ENCODE peak calls at places on chromosomes 13 and 19, in seven cellular contexts. One of them, this sample, is unnamed.

GRCh38 chr19:3463039-3463958 is 17.0 kb downstream of the SMIM24 start:
- DNase-seq in esophagus squamous epithelium: no peak
- DNase-seq in A549: no peak
- DNase-seq in left ventricle myocardium inferior: no peak
- DNase-seq in mammary epithelial cell: no peak
- DNase-seq in kidney epithelial cell: no peak
- DNase-seq in lower lobe of right lung: no peak
- DNase-seq in this sample: no peak

GRCh38 chr13:32905063-32905863 is 111.0 kb upstream of the KL start:
- DNase-seq in esophagus squamous epithelium: no peak
- DNase-seq in A549: no peak
- DNase-seq in left ventricle myocardium inferior: no peak
- DNase-seq in mammary epithelial cell: peak; percentile 33
- DNase-seq in kidney epithelial cell: no peak
- DNase-seq in lower lobe of right lung: no peak
- DNase-seq in this sample: no peak

GRCh38 chr13:102402292-102402691 is 444 bp upstream of the FGF14 start:
- DNase-seq in esophagus squamous epithelium: no peak
- DNase-seq in A549: no peak
- DNase-seq in left ventricle myocardium inferior: peak; percentile 16
- DNase-seq in mammary epithelial cell: no peak
- DNase-seq in kidney epithelial cell: peak; percentile 14
- DNase-seq in lower lobe of right lung: no peak
- DNase-seq in this sample: no peak

GRCh38 chr13:22915442-22916082 is 265.2 kb upstream of the SGCG start:
- DNase-seq in esophagus squamous epithelium: no peak
- DNase-seq in A549: peak; percentile 3
- DNase-seq in left ventricle myocardium inferior: peak; percentile 38
- DNase-seq in mammary epithelial cell: peak; percentile 3
- DNase-seq in kidney epithelial cell: peak; percentile 5
- DNase-seq in lower lobe of right lung: peak; percentile 59
- DNase-seq in this sample: no peak

GRCh38 chr19:56137405-56137804 is 3.7 kb upstream of the ZNF444 start:
- DNase-seq in esophagus squamous epithelium: no peak
- DNase-seq in A549: no peak
- DNase-seq in left ventricle myocardium inferior: no peak
- DNase-seq in mammary epithelial cell: no peak
- DNase-seq in kidney epithelial cell: no peak
- DNase-seq in lower lobe of right lung: peak; percentile 81
- DNase-seq in this sample: no peak

GRCh38 chr19:2663920-2664571 is 38.4 kb downstream of the GNG7 start:
- DNase-seq in esophagus squamous epithelium: no peak
- DNase-seq in A549: no peak
- DNase-seq in left ventricle myocardium inferior: peak; percentile 84
- DNase-seq in mammary epithelial cell: no peak
- DNase-seq in kidney epithelial cell: no peak
- DNase-seq in lower lobe of right lung: no peak
- DNase-seq in this sample: no peak

GRCh38 chr13:95643814-95644598 is 500 bp downstream of the DZIP1 start:
- DNase-seq in esophagus squamous epithelium: no peak
- DNase-seq in A549: peak; percentile 10
- DNase-seq in left ventricle myocardium inferior: peak; percentile 18
- DNase-seq in mammary epithelial cell: peak; percentile 62
- DNase-seq in kidney epithelial cell: no peak
- DNase-seq in lower lobe of right lung: no peak
- DNase-seq in this sample: no peak

GRCh38 chr19:39381910-39382611 is 8.8 kb downstream of the PAF1 start:
- DNase-seq in esophagus squamous epithelium: no peak
- DNase-seq in A549: no peak
- DNase-seq in left ventricle myocardium inferior: no peak
- DNase-seq in mammary epithelial cell: peak; percentile 38
- DNase-seq in kidney epithelial cell: no peak
- DNase-seq in lower lobe of right lung: no peak
- DNase-seq in this sample: no peak

GRCh38 chr13:63864171-63864902 is 2448.7 kb upstream of the PCDH20 start:
- DNase-seq in esophagus squamous epithelium: no peak
- DNase-seq in A549: no peak
- DNase-seq in left ventricle myocardium inferior: no peak
- DNase-seq in mammary epithelial cell: no peak
- DNase-seq in kidney epithelial cell: no peak
- DNase-seq in lower lobe of right lung: no peak
- DNase-seq in this sample: no peak

GRCh38 chr19:14003279-14004051 is 2.7 kb downstream of the RFX1 start:
- DNase-seq in esophagus squamous epithelium: no peak
- DNase-seq in A549: no peak
- DNase-seq in left ventricle myocardium inferior: peak; percentile 16
- DNase-seq in mammary epithelial cell: no peak
- DNase-seq in kidney epithelial cell: no peak
- DNase-seq in lower lobe of right lung: peak; percentile 19
- DNase-seq in this sample: no peak

GRCh38 chr13:53238241-53238640 is 209.6 kb downstream of the OLFM4 start:
- DNase-seq in esophagus squamous epithelium: no peak
- DNase-seq in A549: no peak
- DNase-seq in left ventricle myocardium inferior: no peak
- DNase-seq in mammary epithelial cell: no peak
- DNase-seq in kidney epithelial cell: no peak
- DNase-seq in lower lobe of right lung: no peak
- DNase-seq in this sample: no peak

GRCh38 chr13:38542601-38543000 is 144.3 kb upstream of the FREM2 start:
- DNase-seq in esophagus squamous epithelium: no peak
- DNase-seq in A549: no peak
- DNase-seq in left ventricle myocardium inferior: no peak
- DNase-seq in mammary epithelial cell: peak; percentile 63
- DNase-seq in kidney epithelial cell: peak; percentile 70
- DNase-seq in lower lobe of right lung: no peak
- DNase-seq in this sample: no peak

GRCh38 chr13:19661561-19661960 is 28.1 kb downstream of the MPHOSPH8 start:
- DNase-seq in esophagus squamous epithelium: no peak
- DNase-seq in A549: no peak
- DNase-seq in left ventricle myocardium inferior: no peak
- DNase-seq in mammary epithelial cell: no peak
- DNase-seq in kidney epithelial cell: no peak
- DNase-seq in lower lobe of right lung: no peak
- DNase-seq in this sample: no peak

GRCh38 chr13:64755961-64756360 is 2474.2 kb downstream of the PCDH9 start:
- DNase-seq in esophagus squamous epithelium: no peak
- DNase-seq in A549: no peak
- DNase-seq in left ventricle myocardium inferior: no peak
- DNase-seq in mammary epithelial cell: no peak
- DNase-seq in kidney epithelial cell: no peak
- DNase-seq in lower lobe of right lung: no peak
- DNase-seq in this sample: no peak

GRCh38 chr13:112063807-112064206 is 3.1 kb upstream of the SOX1 start:
- DNase-seq in esophagus squamous epithelium: no peak
- DNase-seq in A549: no peak
- DNase-seq in left ventricle myocardium inferior: no peak
- DNase-seq in mammary epithelial cell: no peak
- DNase-seq in kidney epithelial cell: no peak
- DNase-seq in lower lobe of right lung: no peak
- DNase-seq in this sample: no peak

GRCh38 chr19:3129112-3129511 is 6.7 kb upstream of the GNA15 start:
- DNase-seq in esophagus squamous epithelium: no peak
- DNase-seq in A549: no peak
- DNase-seq in left ventricle myocardium inferior: no peak
- DNase-seq in mammary epithelial cell: peak; percentile 38
- DNase-seq in kidney epithelial cell: no peak
- DNase-seq in lower lobe of right lung: no peak
- DNase-seq in this sample: no peak

GRCh38 chr13:39963612-39964011 is 308.1 kb downstream of the COG6 start:
- DNase-seq in esophagus squamous epithelium: no peak
- DNase-seq in A549: no peak
- DNase-seq in left ventricle myocardium inferior: no peak
- DNase-seq in mammary epithelial cell: no peak
- DNase-seq in kidney epithelial cell: no peak
- DNase-seq in lower lobe of right lung: no peak
- DNase-seq in this sample: no peak

DNA sequence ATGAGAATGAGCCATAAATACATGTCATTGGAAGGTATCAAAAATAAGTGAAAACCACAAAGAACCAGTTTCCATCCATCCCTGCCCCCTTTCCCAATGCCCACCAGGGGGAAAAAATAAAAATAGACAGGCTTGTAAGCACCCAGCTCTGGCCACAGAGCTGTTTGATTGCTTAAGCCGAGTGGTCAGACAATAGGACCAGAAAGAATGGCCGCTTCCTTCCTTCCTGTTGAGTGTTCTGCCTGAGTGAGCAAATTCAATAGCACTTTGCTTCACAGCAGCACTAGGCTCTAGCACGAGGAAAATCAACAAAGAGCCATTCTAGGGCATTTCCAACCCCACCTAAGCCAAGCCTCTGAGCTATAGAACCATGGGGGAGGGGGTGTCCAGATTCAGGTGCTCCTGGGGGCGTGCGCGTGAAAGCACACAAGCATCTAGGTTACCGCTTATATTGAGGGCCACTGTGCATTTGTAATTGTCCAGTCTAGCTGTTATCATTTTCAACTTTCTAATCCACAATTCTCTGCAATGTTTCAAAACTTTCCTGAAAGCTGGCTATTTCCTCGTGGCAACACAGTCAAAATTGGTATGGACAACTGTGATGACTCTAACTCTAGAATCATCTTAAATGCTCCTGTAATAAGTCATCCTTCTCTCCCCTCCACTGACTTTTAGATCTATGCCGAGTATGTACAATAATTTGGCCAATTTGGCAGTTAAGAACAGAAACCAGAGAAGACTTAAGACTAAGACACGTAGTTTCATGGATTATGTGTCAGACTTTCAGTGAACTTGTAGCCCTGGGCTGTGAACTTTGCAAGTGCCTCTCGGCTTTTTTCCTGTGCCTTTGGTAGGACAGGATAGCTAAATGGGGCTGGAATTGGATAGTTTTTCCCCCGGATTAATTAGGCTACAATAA is 64.3 kb downstream of the SPRY2 start:
- DNase-seq in esophagus squamous epithelium: no peak
- DNase-seq in A549: no peak
- DNase-seq in left ventricle myocardium inferior: no peak
- DNase-seq in mammary epithelial cell: no peak
- DNase-seq in kidney epithelial cell: peak; percentile 69
- DNase-seq in lower lobe of right lung: no peak
- DNase-seq in this sample: peak; percentile 53
- TF ChIP-seq CTCF in esophagus squamous epithelium: no peak
- TF ChIP-seq CTCF in A549: no peak
- TF ChIP-seq CTCF in left ventricle myocardium inferior: peak; percentile 37
- TF ChIP-seq CTCF in mammary epithelial cell: no peak
- TF ChIP-seq CTCF in kidney epithelial cell: peak; percentile 8
- TF ChIP-seq CTCF in lower lobe of right lung: peak; percentile 14
- TF ChIP-seq CTCF in this sample: no peak

GRCh38 chr13:28316129-28316528 is 177.8 kb downstream of the PAN3 start:
- DNase-seq in esophagus squamous epithelium: no peak
- DNase-seq in A549: no peak
- DNase-seq in left ventricle myocardium inferior: no peak
- DNase-seq in mammary epithelial cell: no peak
- DNase-seq in kidney epithelial cell: no peak
- DNase-seq in lower lobe of right lung: no peak
- DNase-seq in this sample: no peak
- TF ChIP-seq CTCF in esophagus squamous epithelium: no peak
- TF ChIP-seq CTCF in A549: no peak
- TF ChIP-seq CTCF in left ventricle myocardium inferior: no peak
- TF ChIP-seq CTCF in mammary epithelial cell: no peak
- TF ChIP-seq CTCF in kidney epithelial cell: no peak
- TF ChIP-seq CTCF in lower lobe of right lung: no peak
- TF ChIP-seq CTCF in this sample: no peak

DNA sequence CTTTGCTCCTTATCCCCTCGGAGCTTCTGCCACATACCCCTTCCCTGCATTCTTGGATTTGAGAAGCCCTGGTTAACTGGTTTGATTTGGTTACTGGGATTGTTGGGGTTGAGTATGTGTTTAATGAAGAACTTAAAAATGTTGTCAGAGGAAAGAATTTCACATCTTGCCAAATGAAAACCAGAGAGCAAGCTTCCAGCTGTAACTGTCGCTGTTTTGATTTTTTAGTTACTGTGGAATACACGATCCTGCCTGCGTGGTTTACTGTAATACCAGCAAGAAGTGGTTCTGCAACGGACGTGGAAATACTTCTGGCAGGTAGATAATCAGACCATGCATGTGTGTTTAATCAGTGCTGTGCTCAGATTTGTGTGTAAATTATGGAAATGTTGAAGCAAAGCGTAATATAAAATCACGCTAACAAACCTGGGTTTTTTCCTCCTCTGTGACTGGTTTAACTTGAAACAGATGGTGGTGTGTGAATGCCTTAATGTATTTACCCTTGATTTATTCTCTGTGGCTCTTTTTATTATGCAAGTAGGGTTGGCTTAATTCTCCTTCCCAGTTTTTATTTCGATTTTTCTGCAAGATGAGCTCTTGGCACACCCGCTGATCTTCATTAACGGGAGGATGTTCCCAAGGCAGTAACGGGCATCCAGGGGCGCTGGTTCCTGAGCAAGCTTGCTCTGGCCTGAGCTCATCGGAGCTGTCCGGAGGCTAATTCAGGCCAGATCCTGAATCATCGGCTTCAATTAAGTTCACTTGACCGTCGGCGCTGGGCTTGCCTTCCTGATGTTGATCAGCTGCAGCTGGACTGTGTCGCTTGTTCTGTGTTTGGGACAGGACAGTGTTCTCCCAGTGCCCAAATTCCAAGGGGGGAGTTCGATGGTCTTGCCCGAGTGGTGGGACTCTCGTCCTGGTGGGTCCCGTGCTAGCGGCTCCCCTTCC is 16.0 kb downstream of the UPF1 start:
- DNase-seq in esophagus squamous epithelium: no peak
- DNase-seq in A549: no peak
- DNase-seq in left ventricle myocardium inferior: no peak
- DNase-seq in mammary epithelial cell: no peak
- DNase-seq in kidney epithelial cell: no peak
- DNase-seq in lower lobe of right lung: peak; percentile 48
- DNase-seq in this sample: no peak
- TF ChIP-seq CTCF in esophagus squamous epithelium: no peak
- TF ChIP-seq CTCF in A549: no peak
- TF ChIP-seq CTCF in left ventricle myocardium inferior: peak; percentile 36
- TF ChIP-seq CTCF in mammary epithelial cell: no peak
- TF ChIP-seq CTCF in kidney epithelial cell: no peak
- TF ChIP-seq CTCF in lower lobe of right lung: no peak
- TF ChIP-seq CTCF in this sample: peak; percentile 67

GRCh38 chr19:30783936-30784335 is 411.8 kb downstream of the ZNF536 start:
- DNase-seq in esophagus squamous epithelium: no peak
- DNase-seq in A549: no peak
- DNase-seq in left ventricle myocardium inferior: no peak
- DNase-seq in mammary epithelial cell: no peak
- DNase-seq in kidney epithelial cell: no peak
- DNase-seq in lower lobe of right lung: no peak
- DNase-seq in this sample: no peak

GRCh38 chr19:30788105-30788765 is 416.1 kb downstream of the ZNF536 start:
- DNase-seq in esophagus squamous epithelium: no peak
- DNase-seq in A549: no peak
- DNase-seq in left ventricle myocardium inferior: no peak
- DNase-seq in mammary epithelial cell: no peak
- DNase-seq in kidney epithelial cell: no peak
- DNase-seq in lower lobe of right lung: no peak
- DNase-seq in this sample: no peak

GRCh38 chr19:30783212-30783611 is 411.0 kb downstream of the ZNF536 start:
- DNase-seq in esophagus squamous epithelium: no peak
- DNase-seq in A549: no peak
- DNase-seq in left ventricle myocardium inferior: no peak
- DNase-seq in mammary epithelial cell: no peak
- DNase-seq in kidney epithelial cell: no peak
- DNase-seq in lower lobe of right lung: no peak
- DNase-seq in this sample: no peak

GRCh38 chr19:30784850-30785459 is 412.8 kb downstream of the ZNF536 start:
- DNase-seq in esophagus squamous epithelium: no peak
- DNase-seq in A549: peak; percentile 42
- DNase-seq in left ventricle myocardium inferior: peak; percentile 43
- DNase-seq in mammary epithelial cell: peak; percentile 6
- DNase-seq in kidney epithelial cell: no peak
- DNase-seq in lower lobe of right lung: peak; percentile 73
- DNase-seq in this sample: peak; percentile 74

GRCh38 chr19:30785728-30786127 is 413.5 kb downstream of the ZNF536 start:
- DNase-seq in esophagus squamous epithelium: no peak
- DNase-seq in A549: no peak
- DNase-seq in left ventricle myocardium inferior: no peak
- DNase-seq in mammary epithelial cell: no peak
- DNase-seq in kidney epithelial cell: no peak
- DNase-seq in lower lobe of right lung: no peak
- DNase-seq in this sample: no peak
- TF ChIP-seq CTCF in esophagus squamous epithelium: no peak
- TF ChIP-seq CTCF in A549: no peak
- TF ChIP-seq CTCF in left ventricle myocardium inferior: no peak
- TF ChIP-seq CTCF in mammary epithelial cell: no peak
- TF ChIP-seq CTCF in kidney epithelial cell: no peak
- TF ChIP-seq CTCF in lower lobe of right lung: no peak
- TF ChIP-seq CTCF in this sample: no peak

This sample was measured in CD14-positive monocyte.